ENCODE peak calls at places on chromosomes 6 and 20, in six cellular contexts. W, Y, X, I, A and Z are unnamed samples.

GRCh38 chr6:137661601-137662000 is 167.4 kb upstream of the OLIG3 start:
- DNase-seq in I (peak), X (no peak), Y (peak), W (peak), A (peak), Z (no peak)

GRCh38 chr6:28789553-28790083 is 134.2 kb downstream of the TRIM27 start:
- DNase-seq in W (no peak), I (no peak), X (peak), Y (peak), A (no peak), Z (peak)

GRCh38 chr6:1940381-1940780 is 305.0 kb downstream of the GMDS start:
- DNase-seq in X (no peak), Y (no peak), W (no peak), A (peak), I (no peak), Z (no peak)

GRCh38 chr6:6790393-6790792 is 201.9 kb downstream of the LY86 start:
- DNase-seq in I (no peak), A (no peak), Y (no peak), W (no peak), X (no peak), Z (no peak)

GRCh38 chr6:152338335-152339125 is 298.6 kb downstream of the SYNE1 start:
- DNase-seq in X (no peak), W (peak), Y (peak), I (peak), A (peak), Z (peak)

GRCh38 chr6:33314515-33314942 is 651 bp upstream of the TAPBP start:
- DNase-seq in A (peak), X (no peak), Y (peak), W (peak), I (peak), Z (no peak)

GRCh38 chr6:145073811-145074210 is 661.5 kb downstream of the EPM2A start:
- DNase-seq in A (no peak), Y (no peak), W (no peak), I (no peak), X (no peak), Z (no peak)

GRCh38 chr20:38649275-38649891 is 47.8 kb downstream of the ARHGAP40 start:
- DNase-seq in Y (peak), X (no peak), W (peak), A (peak), I (no peak), Z (peak)

GRCh38 chr6:35496036-35496850 is 636 bp downstream of the TEAD3 start:
- DNase-seq in I (no peak), X (no peak), W (peak), Y (no peak), A (no peak), Z (no peak)

GRCh38 chr6:5278571-5279120 is 17.3 kb downstream of the FARS2 start:
- DNase-seq in I (no peak), X (no peak), A (no peak), W (no peak), Y (no peak), Z (no peak)

GRCh38 chr20:45433316-45433715 is 17.4 kb downstream of the PIGT start:
- DNase-seq in I (no peak), A (no peak), Y (no peak), X (no peak), W (no peak), Z (no peak)

GRCh38 chr20:49323622-49324238 is 45.9 kb upstream of the ZNFX1 start:
- DNase-seq in Y (peak), I (no peak), W (peak), X (peak), A (no peak), Z (no peak)

GRCh38 chr20:62861732-62862336 is at the start of gene TCFL5:
- DNase-seq in A (peak), I (peak), X (peak), Y (peak), W (peak), Z (peak)

GRCh38 chr6:106745824-106746610 is 116.6 kb downstream of the QRSL1 start:
- DNase-seq in I (no peak), W (no peak), Y (no peak), A (no peak), X (no peak), Z (no peak)

GRCh38 chr20:48025061-48025515 is 239.8 kb upstream of the SULF2 start:
- DNase-seq in Y (no peak), I (no peak), X (no peak), W (no peak), A (peak), Z (peak)

GRCh38 chr6:137218473-137218916 is 690 bp downstream of the IFNGR1 start:
- DNase-seq in Y (peak), X (no peak), W (no peak), I (peak), A (peak), Z (peak)

GRCh38 chr6:106027760-106028159 is 58.4 kb upstream of the PRDM1 start:
- DNase-seq in X (no peak), Y (no peak), A (no peak), I (no peak), W (no peak), Z (no peak)

GRCh38 chr6:148745926-148746325 is 904 bp upstream of the UST start:
- DNase-seq in X (no peak), I (no peak), W (no peak), A (no peak), Y (no peak), Z (no peak)

GRCh38 chr6:35216412-35216732 is 2.6 kb downstream of the SCUBE3 start:
- DNase-seq in X (no peak), Y (no peak), W (no peak), I (no peak), A (no peak), Z (no peak)

GRCh38 chr20:62678553-62678952 is 30.1 kb upstream of the NTSR1 start:
- DNase-seq in X (no peak), Y (no peak), I (no peak), A (no peak), W (no peak), Z (no peak)

GRCh38 chr6:1757133-1757532 is 147.4 kb downstream of the FOXC1 start:
- DNase-seq in W (no peak), A (no peak), Y (no peak), I (no peak), X (no peak), Z (no peak)

GRCh38 chr6:14130431-14131075 is 13.0 kb downstream of the CD83 start:
- DNase-seq in Y (no peak), I (no peak), W (no peak), A (no peak), X (no peak), Z (no peak)

GRCh38 chr20:62488470-62488869 is 12.7 kb upstream of the GATA5 start:
- DNase-seq in X (no peak), A (no peak), I (no peak), Y (no peak), W (no peak), Z (no peak)

GRCh38 chr6:155493694-155494143 is 38.1 kb upstream of the NOX3 start:
- DNase-seq in X (peak), W (no peak), Y (peak), I (no peak), A (peak), Z (no peak)

GRCh38 chr6:125104425-125104824 is 49.1 kb upstream of the TPD52L1 start:
- DNase-seq in I (no peak), Y (peak), A (peak), W (no peak), X (no peak), Z (no peak)

GRCh38 chr6:141682391-141682790 is 450.3 kb upstream of the GJE1 start:
- DNase-seq in W (no peak), Y (no peak), X (no peak), I (no peak), A (no peak), Z (no peak)

GRCh38 chr20:35269055-35269781 is 8.7 kb downstream of the MMP24OS start:
- DNase-seq in X (no peak), A (peak), Y (peak), I (peak), W (peak), Z (peak)

GRCh38 chr6:14861491-14861943 is 384.4 kb upstream of the JARID2 start:
- DNase-seq in I (no peak), Y (no peak), W (no peak), X (no peak), A (peak), Z (no peak)

GRCh38 chr6:484086-484728 is 92.7 kb downstream of the IRF4 start:
- DNase-seq in X (no peak), W (no peak), I (no peak), A (no peak), Y (no peak), Z (no peak)

GRCh38 chr20:25314497-25315417 is 66.9 kb downstream of the PYGB start:
- DNase-seq in W (no peak), I (no peak), Y (no peak), A (no peak), X (no peak), Z (no peak)

GRCh38 chr6:25061289-25061945 is 125.7 kb upstream of the RIPOR2 start:
- DNase-seq in X (no peak), Y (no peak), I (no peak), A (peak), W (no peak), Z (no peak)

GRCh38 chr6:140062042-140063041 is 687.9 kb upstream of the CITED2 start:
- DNase-seq in X (no peak), Y (peak), W (no peak), A (no peak), I (no peak), Z (peak)

GRCh38 chr6:170085475-170086401 is 205.1 kb downstream of the DLL1 start:
- DNase-seq in A (peak), Y (no peak), X (no peak), I (no peak), W (no peak), Z (no peak)

GRCh38 chr20:53597085-53597482 is 3.4 kb upstream of the ZNF217 start:
- DNase-seq in Y (no peak), I (no peak), A (no peak), X (no peak), W (no peak), Z (no peak)

GRCh38 chr6:116385462-116385807 is 14.7 kb downstream of the DSE start:
- DNase-seq in W (no peak), I (no peak), A (no peak), Y (no peak), X (no peak), Z (no peak)

GRCh38 chr6:134449781-134450180 is 131.9 kb upstream of the SGK1 start:
- DNase-seq in W (no peak), X (no peak), A (no peak), Y (no peak), I (no peak), Z (no peak)

GRCh38 chr6:3211681-3212080 is 15.8 kb downstream of the TUBB2B start:
- DNase-seq in I (no peak), A (no peak), W (no peak), Y (no peak), X (no peak), Z (no peak)